ENCODE peak calls at places on chromosomes 12 and 14, in five cellular contexts. Q is AG10803, C is tibial artery, A is brain microvascular endothelial cell, F is tibial nerve. Z is an unnamed sample.

GRCh38 chr14:66088661-66089060 is 397.5 kb upstream of the CCDC196 start:
- DNase-seq in Q (peak; percentile 80), F (no peak), A (no peak), C (no peak), Z (no peak)

GRCh38 chr14:30419037-30419436 is 139.9 kb upstream of the G2E3 start:
- DNase-seq in C (no peak), Q (no peak), A (no peak), F (no peak), Z (no peak)

GRCh38 chr12:49843871-49844437 is 1.0 kb upstream of the BCDIN3D start:
- DNase-seq in Q (no peak), F (no peak), A (no peak), C (no peak), Z (no peak)

GRCh38 chr12:32115404-32116104 is 8.9 kb downstream of the BICD1 start:
- DNase-seq in F (peak; percentile 95), C (peak; percentile 96), Q (peak; percentile 99), A (peak; percentile 99), Z (no peak)

GRCh38 chr12:96445743-96446655 is 43.4 kb upstream of the CFAP54 start:
- DNase-seq in C (no peak), Q (peak; percentile 71), F (no peak), A (peak; percentile 98), Z (no peak)

GRCh38 chr12:77133566-77133965 is 68.2 kb upstream of the E2F7 start:
- DNase-seq in F (peak; percentile 13), A (peak; percentile 61), C (no peak), Q (peak; percentile 49), Z (peak; percentile 61)

GRCh38 chr12:57278465-57279453 is 27.8 kb upstream of the STAC3 start:
- DNase-seq in A (no peak), Q (no peak), C (no peak), F (no peak), Z (no peak)

GRCh38 chr12:47945341-47945728 is 18.1 kb upstream of the TMEM106C start:
- DNase-seq in F (no peak), Q (no peak), C (no peak), A (no peak), Z (no peak)

GRCh38 chr12:14999421-15000047 is 26.7 kb downstream of the PDE6H start:
- DNase-seq in A (no peak), C (no peak), F (no peak), Q (peak; percentile 70), Z (no peak)

GRCh38 chr12:121628536-121628935 is 2.2 kb downstream of the ORAI1 start:
- DNase-seq in C (no peak), Q (no peak), F (no peak), A (no peak), Z (no peak)

GRCh38 chr14:74792249-74793039 is 29.3 kb downstream of the YLPM1 start:
- DNase-seq in C (no peak), F (no peak), A (no peak), Q (peak; percentile 15), Z (no peak)

GRCh38 chr14:32565256-32565655 is 236.2 kb downstream of the AKAP6 start:
- DNase-seq in Q (no peak), A (no peak), C (no peak), F (no peak), Z (no peak)

GRCh38 chr14:50740858-50741257 is 72.8 kb upstream of the SAV1 start:
- DNase-seq in C (no peak), Q (peak; percentile 21), F (no peak), A (no peak), Z (no peak)

GRCh38 chr12:13101854-13102375 is 1.6 kb downstream of the GSG1 start:
- DNase-seq in Q (no peak), F (no peak), C (no peak), A (peak; percentile 60), Z (no peak)

DNA sequence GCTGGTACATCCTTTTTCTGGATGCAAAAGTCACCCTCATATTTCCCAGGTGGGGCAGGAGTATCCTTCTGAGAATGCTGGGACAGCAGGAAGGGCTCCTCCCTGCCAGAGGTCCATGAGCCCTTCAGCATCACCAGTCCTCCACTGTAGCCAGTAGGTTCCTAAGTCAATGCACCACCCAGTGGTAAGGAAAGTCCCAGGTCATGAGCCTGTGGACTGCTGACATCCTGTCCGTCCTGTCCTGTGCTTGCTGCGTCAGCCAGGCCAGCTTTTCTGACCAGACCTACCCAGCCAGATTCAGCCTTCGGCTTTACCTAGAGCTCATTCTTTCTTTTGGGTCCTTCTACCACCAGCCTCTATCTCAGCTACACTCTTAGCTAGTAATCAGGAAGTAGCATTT is 23.0 kb upstream of the ACTN1 start:
- DNase-seq in C (no peak), Q (peak; percentile 18), A (no peak), F (no peak), Z (no peak)
- TF ChIP-seq CTCF in C (peak; percentile 27), Q (peak; percentile 31), A (peak; percentile 41), F (no peak), Z (no peak)

GRCh38 chr14:55121628-55122440 is 7.2 kb upstream of the LGALS3 start:
- DNase-seq in Q (no peak), F (no peak), A (no peak), C (no peak), Z (no peak)
- TF ChIP-seq CTCF in Q (no peak), F (no peak), A (no peak), C (no peak), Z (no peak)

GRCh38 chr14:79584679-79585078 is 626.6 kb downstream of the DIO2 start:
- DNase-seq in A (peak; percentile 91), Q (peak; percentile 76), C (no peak), F (no peak), Z (no peak)
- TF ChIP-seq CTCF in A (peak; percentile 70), Q (peak; percentile 47), C (no peak), F (no peak), Z (no peak)

DNA sequence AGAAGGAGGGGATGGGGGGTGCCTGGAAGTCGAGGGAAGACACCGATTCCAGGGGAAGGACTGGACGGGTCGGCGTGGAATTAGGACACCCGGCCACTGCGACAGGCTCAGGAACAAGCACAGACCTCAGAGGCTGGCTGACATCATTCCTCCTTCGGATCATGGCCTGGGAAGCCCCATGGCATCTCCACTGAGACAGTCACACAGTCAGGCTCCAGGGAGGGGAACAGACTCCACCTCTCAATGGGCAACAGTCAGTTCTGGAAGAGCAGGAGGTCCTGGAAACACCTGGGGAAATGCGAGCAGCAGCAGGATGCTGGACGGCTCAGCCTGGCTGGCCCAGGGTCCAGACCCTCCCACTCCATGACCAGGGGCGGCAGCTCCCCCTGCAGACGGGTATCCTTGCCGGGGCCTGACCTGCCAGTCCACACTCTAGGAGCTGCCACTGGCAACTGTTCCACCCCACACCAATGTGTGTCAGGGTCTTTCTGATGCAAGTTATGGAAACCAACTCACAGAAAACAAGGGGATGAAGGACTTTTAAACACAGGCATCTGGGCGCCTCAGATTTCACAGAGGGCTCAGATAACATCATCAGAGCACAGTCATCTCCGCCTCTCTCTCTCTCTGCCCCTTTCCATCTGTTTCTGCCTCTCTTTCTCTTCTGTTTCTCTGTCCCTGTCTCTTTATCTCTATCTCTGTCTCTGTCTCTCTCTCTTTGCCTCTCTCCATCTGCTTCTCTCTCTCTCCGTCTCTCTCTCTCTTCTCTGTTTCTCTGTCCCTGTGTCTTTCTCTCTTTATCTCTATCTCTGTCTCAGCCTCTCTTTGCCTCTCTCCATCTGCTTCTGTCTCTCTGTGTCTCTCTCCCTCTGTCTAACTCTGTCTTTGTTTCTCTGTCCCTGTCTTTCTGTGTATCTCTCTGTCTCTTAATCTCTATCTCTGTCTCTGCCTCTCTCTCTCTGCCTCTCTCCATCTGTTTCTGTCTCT is 67.6 kb upstream of the FBRSL1 start:
- DNase-seq in A (no peak), F (no peak), Q (peak; percentile 40), C (no peak), Z (no peak)
- TF ChIP-seq CTCF in A (no peak), F (no peak), Q (no peak), C (no peak), Z (no peak)

DNA sequence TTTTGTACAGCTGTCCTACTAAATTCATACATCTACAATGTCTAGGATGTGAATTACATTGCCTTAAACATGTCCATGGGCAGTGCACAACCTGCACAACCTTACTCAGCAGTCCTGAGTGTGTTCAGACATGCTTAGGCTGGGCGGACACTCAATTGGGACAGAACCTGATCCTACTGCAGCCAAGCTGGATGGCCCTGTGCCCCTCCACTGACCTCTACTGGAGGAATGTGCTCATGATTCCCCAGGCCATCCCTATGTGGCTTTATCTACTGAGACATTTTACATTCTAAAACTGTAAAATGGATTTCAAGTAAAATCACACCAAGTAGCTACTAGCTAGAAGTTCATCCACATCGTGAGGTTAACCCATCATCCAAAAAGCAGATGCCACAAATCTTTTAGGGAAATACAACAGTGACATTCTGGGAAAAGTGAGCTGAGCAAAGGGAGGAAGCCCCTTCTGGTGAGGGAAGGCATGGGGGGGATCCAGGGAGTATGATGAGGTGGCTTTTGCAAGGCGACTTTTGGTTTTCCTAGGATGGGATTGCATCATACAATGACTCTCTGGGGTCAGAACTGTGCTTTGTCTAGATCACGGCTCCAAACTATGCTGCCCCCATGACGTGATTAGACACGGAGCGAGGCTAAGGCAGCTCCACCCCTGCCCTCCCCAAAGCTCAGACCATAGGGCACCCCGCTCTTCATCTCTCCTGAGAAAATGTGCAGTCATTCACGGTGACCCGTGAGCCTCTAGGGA is 911.7 kb upstream of the TMEM132C start:
- DNase-seq in Q (peak; percentile 28), A (peak; percentile 15), C (no peak), F (no peak), Z (no peak)
- TF ChIP-seq CTCF in Q (peak; percentile 70), A (peak; percentile 75), C (no peak), F (no peak), Z (no peak)

GRCh38 chr14:105201928-105202513 is 20.9 kb upstream of the NUDT14 start:
- DNase-seq in Q (no peak), F (no peak), C (no peak), A (no peak), Z (no peak)

GRCh38 chr14:105200074-105200473 is 19.0 kb upstream of the NUDT14 start:
- DNase-seq in F (no peak), A (no peak), C (no peak), Q (no peak), Z (no peak)

GRCh38 chr14:105200641-105201040 is 19.5 kb upstream of the NUDT14 start:
- DNase-seq in A (no peak), F (no peak), C (no peak), Q (no peak), Z (no peak)

GRCh38 chr14:105203057-105203494 is 22.0 kb upstream of the NUDT14 start:
- DNase-seq in F (peak; percentile 79), A (peak; percentile 56), Q (peak; percentile 57), C (peak; percentile 73), Z (peak; percentile 75)

GRCh38 chr14:105201156-105201927 is 20.2 kb upstream of the NUDT14 start:
- DNase-seq in F (no peak), A (no peak), C (no peak), Q (no peak), Z (no peak)
- TF ChIP-seq CTCF in F (no peak), A (peak; percentile 23), C (no peak), Q (no peak), Z (peak; percentile 13)

GRCh38 chr12:95336387-95337067 is 118.9 kb downstream of the VEZT start:
- DNase-seq in A (peak; percentile 87), C (peak; percentile 57), Q (peak; percentile 87), F (peak; percentile 70), Z (peak; percentile 62)
- TF ChIP-seq CTCF in A (peak; percentile 99), C (peak; percentile 88), Q (peak; percentile 97), F (peak; percentile 73), Z (no peak)

DNA sequence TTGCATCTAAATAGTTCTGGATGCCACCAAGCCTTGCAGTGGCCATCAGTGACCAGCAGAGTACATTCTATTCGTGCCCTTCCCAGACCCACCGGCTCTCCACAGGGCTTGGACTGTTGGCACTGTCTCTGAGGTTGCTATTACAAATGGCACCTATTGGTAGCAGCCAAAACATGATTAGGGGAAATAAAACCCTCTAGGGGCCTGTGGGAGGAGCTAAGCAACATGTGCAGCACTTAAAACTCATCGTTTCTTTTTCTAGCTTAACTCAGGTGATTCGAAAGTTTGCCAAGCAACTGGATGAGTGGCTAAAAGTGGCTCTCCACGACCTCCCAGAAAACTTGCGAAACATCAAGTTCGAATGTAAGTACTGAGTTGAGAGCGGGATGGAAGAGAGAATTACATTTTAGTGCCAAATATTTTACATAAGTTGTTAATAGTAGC is 65.4 kb upstream of the RIC8B start:
- DNase-seq in Q (no peak), F (no peak), A (no peak), C (no peak), Z (no peak)
- TF ChIP-seq CTCF in Q (peak; percentile 4), F (no peak), A (peak; percentile 22), C (no peak), Z (no peak)

Z was measured in mesothelial cell of epicardium.